ENCODE peak calls at places on chromosomes 3 and 15, in ten cellular contexts. One of them, this sample, is unnamed.
A peak's percentile ranks its signal among the peaks of the same experiment; 100 is the strongest.

GRCh38 chr3:88534534-88534933 is 384.8 kb downstream of the C3orf38 start:
- DNase-seq in cardiac fibroblast: no peak
- DNase-seq in A549: no peak
- DNase-seq in GM10248: no peak
- DNase-seq in foreskin fibroblast: no peak
- DNase-seq in Calu3: no peak
- DNase-seq in B cell: no peak
- DNase-seq in CD8-positive, alpha-beta T cell: no peak
- DNase-seq in PC-3: no peak
- DNase-seq in astrocyte of the spinal cord: no peak
- DNase-seq in this sample: no peak

GRCh38 chr15:88745696-88746095 is 57.5 kb upstream of the ACAN start:
- DNase-seq in A549: no peak
- DNase-seq in cardiac fibroblast: peak; percentile 72
- DNase-seq in astrocyte of the spinal cord: peak; percentile 12
- DNase-seq in B cell: no peak
- DNase-seq in GM10248: no peak
- DNase-seq in PC-3: peak; percentile 56
- DNase-seq in Calu3: no peak
- DNase-seq in CD8-positive, alpha-beta T cell: no peak
- DNase-seq in foreskin fibroblast: peak; percentile 63
- DNase-seq in this sample: no peak

GRCh38 chr3:69784854-69785523 is 45.7 kb downstream of the MITF start:
- DNase-seq in cardiac fibroblast: peak; percentile 76
- DNase-seq in Calu3: peak; percentile 50
- DNase-seq in GM10248: no peak
- DNase-seq in B cell: no peak
- DNase-seq in foreskin fibroblast: peak; percentile 89
- DNase-seq in PC-3: no peak
- DNase-seq in astrocyte of the spinal cord: peak; percentile 86
- DNase-seq in A549: peak; percentile 65
- DNase-seq in CD8-positive, alpha-beta T cell: no peak
- DNase-seq in this sample: no peak

GRCh38 chr3:45950686-45951600 is 7.7 kb downstream of the CXCR6 start:
- DNase-seq in cardiac fibroblast: no peak
- DNase-seq in GM10248: no peak
- DNase-seq in Calu3: no peak
- DNase-seq in foreskin fibroblast: no peak
- DNase-seq in PC-3: no peak
- DNase-seq in A549: no peak
- DNase-seq in B cell: no peak
- DNase-seq in CD8-positive, alpha-beta T cell: peak; percentile 57
- DNase-seq in astrocyte of the spinal cord: no peak
- DNase-seq in this sample: no peak

GRCh38 chr15:57743424-57743823 is 36.9 kb downstream of the POLR2M start:
- DNase-seq in CD8-positive, alpha-beta T cell: no peak
- DNase-seq in cardiac fibroblast: peak; percentile 25
- DNase-seq in astrocyte of the spinal cord: no peak
- DNase-seq in A549: no peak
- DNase-seq in foreskin fibroblast: no peak
- DNase-seq in PC-3: peak; percentile 12
- DNase-seq in B cell: no peak
- DNase-seq in GM10248: no peak
- DNase-seq in Calu3: peak; percentile 16
- DNase-seq in this sample: no peak

GRCh38 chr3:98557324-98558010 is 25.7 kb downstream of the GPR15 start:
- DNase-seq in CD8-positive, alpha-beta T cell: no peak
- DNase-seq in cardiac fibroblast: no peak
- DNase-seq in Calu3: no peak
- DNase-seq in foreskin fibroblast: no peak
- DNase-seq in GM10248: no peak
- DNase-seq in PC-3: no peak
- DNase-seq in A549: no peak
- DNase-seq in B cell: no peak
- DNase-seq in astrocyte of the spinal cord: no peak
- DNase-seq in this sample: no peak

GRCh38 chr3:42224178-42224577 is 41.8 kb downstream of the CCK start:
- DNase-seq in cardiac fibroblast: no peak
- DNase-seq in A549: no peak
- DNase-seq in foreskin fibroblast: no peak
- DNase-seq in astrocyte of the spinal cord: no peak
- DNase-seq in PC-3: no peak
- DNase-seq in CD8-positive, alpha-beta T cell: no peak
- DNase-seq in GM10248: no peak
- DNase-seq in B cell: no peak
- DNase-seq in Calu3: no peak
- DNase-seq in this sample: no peak

GRCh38 chr3:125434582-125435011 is 59.5 kb upstream of the ZNF148 start:
- DNase-seq in CD8-positive, alpha-beta T cell: no peak
- DNase-seq in B cell: no peak
- DNase-seq in A549: no peak
- DNase-seq in GM10248: peak; percentile 41
- DNase-seq in cardiac fibroblast: no peak
- DNase-seq in foreskin fibroblast: no peak
- DNase-seq in Calu3: no peak
- DNase-seq in PC-3: no peak
- DNase-seq in astrocyte of the spinal cord: no peak
- DNase-seq in this sample: no peak

GRCh38 chr15:90059208-90059985 is 42.9 kb downstream of the IDH2 start:
- DNase-seq in cardiac fibroblast: no peak
- DNase-seq in GM10248: peak; percentile 88
- DNase-seq in A549: no peak
- DNase-seq in PC-3: no peak
- DNase-seq in CD8-positive, alpha-beta T cell: peak; percentile 64
- DNase-seq in B cell: peak; percentile 94
- DNase-seq in Calu3: no peak
- DNase-seq in astrocyte of the spinal cord: no peak
- DNase-seq in foreskin fibroblast: no peak
- DNase-seq in this sample: peak; percentile 63

GRCh38 chr3:136250226-136250861 is at the start of gene PCCB:
- DNase-seq in GM10248: peak; percentile 94
- DNase-seq in B cell: peak; percentile 95
- DNase-seq in astrocyte of the spinal cord: peak; percentile 95
- DNase-seq in A549: peak; percentile 87
- DNase-seq in Calu3: peak; percentile 99
- DNase-seq in cardiac fibroblast: peak; percentile 96
- DNase-seq in foreskin fibroblast: peak; percentile 90
- DNase-seq in PC-3: peak; percentile 88
- DNase-seq in CD8-positive, alpha-beta T cell: peak; percentile 91
- DNase-seq in this sample: peak; percentile 89

GRCh38 chr3:78899846-78900245 is 868.0 kb downstream of the ROBO1 start:
- DNase-seq in astrocyte of the spinal cord: no peak
- DNase-seq in GM10248: no peak
- DNase-seq in cardiac fibroblast: no peak
- DNase-seq in PC-3: no peak
- DNase-seq in A549: no peak
- DNase-seq in Calu3: no peak
- DNase-seq in foreskin fibroblast: no peak
- DNase-seq in CD8-positive, alpha-beta T cell: no peak
- DNase-seq in B cell: no peak
- DNase-seq in this sample: no peak
- TF ChIP-seq CTCF in astrocyte of the spinal cord: no peak
- TF ChIP-seq CTCF in GM10248: no peak
- TF ChIP-seq CTCF in cardiac fibroblast: no peak
- TF ChIP-seq CTCF in PC-3: no peak
- TF ChIP-seq CTCF in A549: no peak
- TF ChIP-seq CTCF in Calu3: no peak
- TF ChIP-seq CTCF in foreskin fibroblast: no peak
- TF ChIP-seq CTCF in CD8-positive, alpha-beta T cell: no peak
- TF ChIP-seq CTCF in B cell: no peak
- TF ChIP-seq CTCF in this sample: no peak

DNA sequence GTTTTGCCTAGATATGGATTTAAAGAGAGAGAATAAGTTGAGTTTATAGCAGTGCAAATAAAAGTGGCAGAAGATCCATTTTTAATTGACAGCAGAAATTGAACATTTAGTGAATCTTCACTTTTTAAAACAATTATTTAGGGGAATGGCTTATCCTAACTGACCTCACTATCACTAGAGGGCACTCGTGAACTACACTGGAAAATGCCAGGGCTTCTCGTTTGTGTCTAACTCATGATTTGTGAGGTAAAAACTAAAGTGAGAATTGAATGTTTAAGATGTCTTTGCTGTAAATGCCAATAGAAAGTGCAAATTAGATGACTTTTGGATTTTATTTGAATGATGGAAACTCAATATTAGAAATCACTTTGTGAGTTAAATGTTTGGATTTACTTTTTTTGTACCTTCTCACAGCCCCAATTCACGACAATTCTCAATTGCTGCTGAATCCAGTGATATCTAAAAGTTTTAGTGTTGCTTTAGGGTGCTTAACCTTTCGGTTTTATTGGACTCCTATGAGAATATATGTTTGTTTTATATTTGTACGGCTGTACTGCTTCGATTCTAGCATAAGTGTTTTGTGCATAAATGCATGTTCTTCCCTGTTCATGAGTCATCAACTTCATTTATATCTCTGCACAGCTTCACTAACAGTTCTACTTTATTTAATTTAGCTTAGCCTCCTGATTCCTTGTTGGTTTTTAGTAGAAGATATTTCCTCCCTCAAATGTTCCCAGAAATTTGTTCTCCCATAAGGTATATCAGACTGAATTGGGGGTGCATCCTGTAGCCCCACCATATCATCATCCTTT is 462.1 kb downstream of the MFSD1 start:
- DNase-seq in PC-3: peak; percentile 72
- DNase-seq in cardiac fibroblast: peak; percentile 77
- DNase-seq in CD8-positive, alpha-beta T cell: no peak
- DNase-seq in astrocyte of the spinal cord: peak; percentile 52
- DNase-seq in GM10248: peak; percentile 19
- DNase-seq in Calu3: peak; percentile 73
- DNase-seq in foreskin fibroblast: no peak
- DNase-seq in A549: peak; percentile 19
- DNase-seq in B cell: peak; percentile 16
- DNase-seq in this sample: peak; percentile 37
- TF ChIP-seq CTCF in PC-3: peak; percentile 87
- TF ChIP-seq CTCF in cardiac fibroblast: peak; percentile 79
- TF ChIP-seq CTCF in CD8-positive, alpha-beta T cell: no peak
- TF ChIP-seq CTCF in astrocyte of the spinal cord: peak; percentile 75
- TF ChIP-seq CTCF in GM10248: peak; percentile 62
- TF ChIP-seq CTCF in Calu3: peak; percentile 91
- TF ChIP-seq CTCF in foreskin fibroblast: peak; percentile 84
- TF ChIP-seq CTCF in A549: peak; percentile 94
- TF ChIP-seq CTCF in B cell: peak; percentile 29
- TF ChIP-seq CTCF in this sample: peak; percentile 46

GRCh38 chr3:57108684-57109083 is 48.2 kb downstream of the SPATA12 start:
- DNase-seq in GM10248: no peak
- DNase-seq in cardiac fibroblast: no peak
- DNase-seq in A549: no peak
- DNase-seq in CD8-positive, alpha-beta T cell: no peak
- DNase-seq in Calu3: no peak
- DNase-seq in B cell: no peak
- DNase-seq in foreskin fibroblast: no peak
- DNase-seq in astrocyte of the spinal cord: no peak
- DNase-seq in PC-3: no peak
- DNase-seq in this sample: no peak

GRCh38 chr3:57110214-57110613 is 49.8 kb downstream of the SPATA12 start:
- DNase-seq in Calu3: no peak
- DNase-seq in PC-3: no peak
- DNase-seq in astrocyte of the spinal cord: no peak
- DNase-seq in GM10248: no peak
- DNase-seq in A549: no peak
- DNase-seq in foreskin fibroblast: no peak
- DNase-seq in B cell: no peak
- DNase-seq in cardiac fibroblast: no peak
- DNase-seq in CD8-positive, alpha-beta T cell: no peak
- DNase-seq in this sample: no peak

GRCh38 chr3:57109437-57110199 is 49.2 kb downstream of the SPATA12 start:
- DNase-seq in PC-3: no peak
- DNase-seq in foreskin fibroblast: no peak
- DNase-seq in B cell: no peak
- DNase-seq in cardiac fibroblast: no peak
- DNase-seq in astrocyte of the spinal cord: no peak
- DNase-seq in GM10248: no peak
- DNase-seq in A549: no peak
- DNase-seq in Calu3: peak; percentile 38
- DNase-seq in CD8-positive, alpha-beta T cell: no peak
- DNase-seq in this sample: no peak

GRCh38 chr3:57110797-57111196 is 50.3 kb downstream of the SPATA12 start:
- DNase-seq in A549: no peak
- DNase-seq in astrocyte of the spinal cord: no peak
- DNase-seq in B cell: no peak
- DNase-seq in PC-3: no peak
- DNase-seq in CD8-positive, alpha-beta T cell: no peak
- DNase-seq in Calu3: no peak
- DNase-seq in GM10248: no peak
- DNase-seq in cardiac fibroblast: no peak
- DNase-seq in foreskin fibroblast: no peak
- DNase-seq in this sample: no peak

DNA sequence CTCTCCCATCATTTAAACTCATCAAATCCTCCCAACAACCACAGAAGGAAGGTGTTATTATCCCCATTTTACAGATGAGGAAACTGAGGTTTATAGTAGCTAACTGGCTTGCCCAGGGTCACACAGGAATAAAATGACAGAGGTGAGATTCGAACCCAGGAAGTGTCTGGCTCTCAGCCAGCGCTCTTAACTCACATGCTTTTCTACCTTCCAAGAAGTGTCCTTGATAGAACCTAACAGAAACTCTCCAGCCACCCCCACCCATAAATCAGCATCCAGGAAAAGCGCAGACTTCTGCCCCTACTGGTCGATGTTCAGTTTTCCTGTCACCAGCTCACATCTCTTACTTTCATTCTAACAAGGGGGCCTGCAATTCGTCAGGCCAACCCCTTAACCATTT is 51.7 kb downstream of the SPATA12 start:
- DNase-seq in astrocyte of the spinal cord: no peak
- DNase-seq in CD8-positive, alpha-beta T cell: no peak
- DNase-seq in A549: peak; percentile 15
- DNase-seq in GM10248: peak; percentile 29
- DNase-seq in Calu3: peak; percentile 16
- DNase-seq in PC-3: no peak
- DNase-seq in B cell: no peak
- DNase-seq in foreskin fibroblast: no peak
- DNase-seq in cardiac fibroblast: no peak
- DNase-seq in this sample: no peak
- TF ChIP-seq CTCF in astrocyte of the spinal cord: peak; percentile 39
- TF ChIP-seq CTCF in CD8-positive, alpha-beta T cell: no peak
- TF ChIP-seq CTCF in A549: no peak
- TF ChIP-seq CTCF in GM10248: peak; percentile 7
- TF ChIP-seq CTCF in Calu3: no peak
- TF ChIP-seq CTCF in PC-3: peak; percentile 55
- TF ChIP-seq CTCF in B cell: peak; percentile 24
- TF ChIP-seq CTCF in foreskin fibroblast: peak; percentile 12
- TF ChIP-seq CTCF in cardiac fibroblast: peak; percentile 36
- TF ChIP-seq CTCF in this sample: peak; percentile 35

GRCh38 chr3:22392286-22392685 is 641.3 kb upstream of the ZNF385D start:
- DNase-seq in CD8-positive, alpha-beta T cell: no peak
- DNase-seq in Calu3: no peak
- DNase-seq in PC-3: no peak
- DNase-seq in foreskin fibroblast: no peak
- DNase-seq in B cell: no peak
- DNase-seq in cardiac fibroblast: no peak
- DNase-seq in astrocyte of the spinal cord: no peak
- DNase-seq in A549: no peak
- DNase-seq in GM10248: no peak
- DNase-seq in this sample: no peak
- TF ChIP-seq CTCF in CD8-positive, alpha-beta T cell: no peak
- TF ChIP-seq CTCF in Calu3: no peak
- TF ChIP-seq CTCF in PC-3: no peak
- TF ChIP-seq CTCF in foreskin fibroblast: no peak
- TF ChIP-seq CTCF in B cell: no peak
- TF ChIP-seq CTCF in cardiac fibroblast: no peak
- TF ChIP-seq CTCF in astrocyte of the spinal cord: no peak
- TF ChIP-seq CTCF in A549: no peak
- TF ChIP-seq CTCF in GM10248: no peak
- TF ChIP-seq CTCF in this sample: no peak

This sample was measured in endothelial cell.